ENCODE peak calls at places on chromosomes 3 and 15, in eight cellular contexts. J is cardiac fibroblast, B is AG09309, U is spleen, O is AG04450, I is astrocyte of the spinal cord, C is heart left ventricle, E is GM12865. T is an unnamed sample.
A peak's percentile ranks its signal among the peaks of the same experiment; 100 is the strongest.

GRCh38 chr3:125231895-125232294 is 19.3 kb upstream of the SLC12A8 start:
- DNase-seq in C (no peak), E (no peak), B (no peak), U (no peak), I (peak; percentile 78), J (peak; percentile 85), O (peak; percentile 29), T (peak; percentile 81)

GRCh38 chr3:71088019-71088711 is 495.4 kb downstream of the FOXP1 start:
- DNase-seq in B (no peak), I (no peak), E (no peak), O (no peak), C (no peak), U (no peak), J (no peak), T (no peak)

GRCh38 chr15:51812598-51812997 is 16.9 kb upstream of the TMOD3 start:
- DNase-seq in C (no peak), I (no peak), J (no peak), O (no peak), B (no peak), U (no peak), E (no peak), T (no peak)

GRCh38 chr3:38960953-38961622 is 90.7 kb downstream of the SCN11A start:
- DNase-seq in O (no peak), J (peak; percentile 57), C (no peak), E (peak; percentile 39), I (peak; percentile 35), U (no peak), B (no peak), T (no peak)

GRCh38 chr3:79558943-79559342 is 208.9 kb downstream of the ROBO1 start:
- DNase-seq in O (no peak), E (no peak), U (no peak), C (no peak), B (no peak), J (no peak), I (no peak), T (no peak)

GRCh38 chr15:87733005-87733404 is 523.5 kb downstream of the NTRK3 start:
- DNase-seq in I (peak; percentile 19), C (no peak), O (no peak), B (no peak), J (peak; percentile 5), U (no peak), E (no peak), T (no peak)

GRCh38 chr3:191120447-191121304 is 78.4 kb upstream of the OSTN start:
- DNase-seq in C (no peak), O (no peak), U (no peak), J (no peak), B (no peak), I (no peak), E (no peak), T (no peak)

GRCh38 chr15:76916369-76916768 is 11.2 kb upstream of the SCAPER start:
- DNase-seq in I (no peak), O (no peak), B (no peak), C (no peak), J (no peak), E (no peak), U (no peak), T (no peak)

GRCh38 chr15:95459288-95459687 is 871.2 kb upstream of the NR2F2 start:
- DNase-seq in C (no peak), U (no peak), E (no peak), I (no peak), J (peak; percentile 68), O (no peak), B (no peak), T (no peak)

GRCh38 chr15:32959077-32959476 is 235.4 kb downstream of the FMN1 start:
- DNase-seq in E (peak; percentile 21), B (no peak), U (no peak), J (peak; percentile 46), O (peak; percentile 70), I (peak; percentile 84), C (no peak), T (no peak)

GRCh38 chr3:133042778-133043177 is 4.6 kb downstream of the TMEM108 start:
- DNase-seq in B (no peak), C (no peak), E (no peak), U (no peak), J (peak; percentile 15), I (peak; percentile 63), O (no peak), T (no peak)

GRCh38 chr3:52625041-52625440 is 60.7 kb downstream of the PBRM1 start:
- DNase-seq in E (no peak), U (no peak), B (no peak), O (no peak), J (no peak), C (no peak), I (no peak), T (no peak)

GRCh38 chr3:188948658-188949400 is 222.9 kb upstream of the TPRG1 start:
- DNase-seq in C (no peak), J (peak; percentile 95), O (peak; percentile 78), I (peak; percentile 99), E (no peak), B (peak; percentile 71), U (no peak), T (peak; percentile 99)

GRCh38 chr15:67142142-67143092 is 77.0 kb downstream of the SMAD3 start:
- DNase-seq in U (no peak), J (peak; percentile 74), E (no peak), C (no peak), O (no peak), B (no peak), I (peak; percentile 74), T (no peak)

GRCh38 chr3:127158614-127159221 is 34.2 kb upstream of the PRR23E start:
- DNase-seq in O (no peak), U (no peak), E (no peak), I (peak; percentile 6), B (no peak), J (peak; percentile 31), C (no peak), T (no peak)

GRCh38 chr3:38283810-38284775 is 2.0 kb downstream of the SLC22A14 start:
- DNase-seq in U (no peak), E (no peak), I (peak; percentile 34), J (peak; percentile 77), O (no peak), B (peak; percentile 49), C (no peak), T (no peak)

GRCh38 chr15:63909819-63910437 is 76.2 kb upstream of the HERC1 start:
- DNase-seq in O (no peak), C (no peak), I (peak; percentile 76), U (peak; percentile 30), B (peak; percentile 65), E (no peak), J (peak; percentile 84), T (peak; percentile 11)

DNA sequence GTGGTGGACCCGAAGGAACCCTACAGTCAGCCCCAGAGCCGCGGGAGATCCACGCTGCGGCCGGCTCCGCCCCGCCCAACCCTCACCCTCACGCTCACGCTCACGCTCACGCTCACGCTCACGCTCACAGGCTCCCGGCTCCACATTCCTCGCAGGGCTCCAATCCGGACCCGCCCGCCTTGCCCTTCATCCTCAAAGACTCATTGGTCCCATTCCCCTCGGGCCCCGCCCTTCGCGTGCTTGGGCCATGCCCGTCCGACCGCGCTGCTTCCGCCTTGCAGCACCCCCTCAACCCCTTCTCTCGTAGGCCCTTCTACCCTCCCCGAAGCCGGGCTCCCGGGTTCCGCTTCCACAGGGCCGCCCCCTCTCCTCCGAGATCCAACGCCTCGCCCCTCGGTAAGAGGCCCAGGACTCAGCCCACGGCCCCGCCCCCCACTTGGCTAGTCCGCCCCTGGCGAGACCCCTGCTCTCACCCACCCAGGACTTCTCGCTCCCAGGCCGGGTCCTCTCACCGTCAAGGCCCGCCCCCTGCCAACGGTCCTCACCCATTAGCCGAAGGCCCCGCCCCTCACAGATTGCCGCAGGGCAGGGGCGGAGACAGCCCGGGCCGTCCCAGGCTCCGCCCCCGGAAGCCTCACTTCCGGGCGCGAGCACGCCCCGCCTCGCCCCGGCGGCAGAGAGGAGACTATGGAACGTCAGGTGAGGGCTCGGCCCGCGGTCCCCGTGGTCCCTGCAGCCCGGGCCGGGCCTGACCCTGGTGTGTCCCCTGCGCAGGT is at the start of gene APEH:
- DNase-seq in B (peak; percentile 87), I (peak; percentile 98), J (peak; percentile 98), O (peak; percentile 93), U (peak; percentile 99), E (peak; percentile 99), C (peak; percentile 97), T (peak; percentile 86)
- TF ChIP-seq CTCF in B (no peak), I (no peak), J (no peak), O (no peak), U (no peak), E (no peak), C (no peak), T (no peak)

GRCh38 chr15:89408512-89409183 is 74.0 kb upstream of the POLG start:
- DNase-seq in E (no peak), I (peak; percentile 21), B (no peak), U (no peak), J (no peak), C (no peak), O (no peak), T (no peak)
- H3K4me3 ChIP-seq in E (peak overlapping the region; percentile 22), I (no peak overlapping the region), B (no peak overlapping the region), U (peak overlapping the region; percentile 32), J (peak overlapping the region; percentile 11), C (peak overlapping the region; percentile 35), O (peak overlapping the region; percentile 47), T (no peak overlapping the region)

GRCh38 chr15:98382139-98382538 is 266.2 kb upstream of the IGF1R start:
- DNase-seq in C (no peak), J (no peak), E (no peak), I (no peak), U (no peak), B (no peak), O (no peak), T (no peak)
- TF ChIP-seq CTCF in C (no peak), J (no peak), E (peak; percentile 1), I (no peak), U (no peak), B (no peak), O (no peak), T (no peak)

GRCh38 chr3:195149292-195149691 is 121.7 kb downstream of the XXYLT1 start:
- DNase-seq in C (no peak), J (no peak), E (no peak), I (no peak), U (no peak), B (no peak), O (no peak), T (no peak)

GRCh38 chr3:195148553-195148952 is 122.4 kb downstream of the XXYLT1 start:
- DNase-seq in C (no peak), O (no peak), E (peak; percentile 60), B (no peak), U (no peak), I (no peak), J (no peak), T (no peak)

GRCh38 chr3:195150194-195151118 is 120.5 kb downstream of the XXYLT1 start:
- DNase-seq in B (no peak), U (peak; percentile 89), J (peak; percentile 91), E (peak; percentile 87), C (peak; percentile 84), I (peak; percentile 82), O (no peak), T (peak; percentile 91)

GRCh38 chr3:195151402-195151801 is 119.6 kb downstream of the XXYLT1 start:
- DNase-seq in C (no peak), U (no peak), B (no peak), E (no peak), J (no peak), O (no peak), I (no peak), T (no peak)

DNA sequence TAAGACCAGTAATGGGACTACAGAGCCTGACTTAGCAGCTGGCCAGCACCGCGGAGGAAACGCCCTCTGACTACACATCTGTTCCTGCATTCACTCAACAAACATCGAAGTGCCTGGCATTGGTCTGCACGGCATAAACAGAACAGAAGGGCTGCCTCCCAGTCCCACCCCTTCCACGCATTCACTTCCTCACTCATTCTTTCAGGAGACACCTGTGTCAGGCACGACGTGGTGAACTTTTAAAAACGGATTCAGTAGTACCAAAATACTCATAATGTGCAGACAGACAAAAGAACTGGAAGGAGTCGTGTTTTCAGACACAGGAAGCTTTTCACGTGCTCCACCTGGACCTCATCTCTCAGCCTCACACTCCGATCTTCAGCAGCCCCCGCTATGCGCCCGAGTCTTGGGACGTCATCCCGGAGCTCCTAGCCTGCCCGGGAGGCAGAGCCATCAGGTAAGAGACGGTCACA is 123.3 kb downstream of the XXYLT1 start:
- DNase-seq in B (no peak), C (peak; percentile 76), I (peak; percentile 51), O (no peak), J (no peak), E (peak; percentile 95), U (peak; percentile 86), T (no peak)
- H3K4me3 ChIP-seq in B (no peak overlapping the region), C (peak overlapping the region; percentile 50), I (no peak overlapping the region), O (no peak overlapping the region), J (no peak overlapping the region), E (peak overlapping the region; percentile 70), U (peak overlapping the region; percentile 21), T (no peak overlapping the region)

T was measured in retinal pigment epithelial cell.